ENCODE peak calls at places on chromosomes 13 and 19, in four cellular contexts. T, N, C and E are unnamed samples.

GRCh38 chr13:50085063-50085462 is 69.8 kb downstream of the KCNRG start:
- DNase-seq in N (no peak), T (no peak), C (peak; percentile 42), E (no peak)

GRCh38 chr19:13847033-13847899 is 29.7 kb upstream of the NANOS3 start:
- DNase-seq in T (peak; percentile 88), N (peak; percentile 96), C (peak; percentile 70), E (peak; percentile 93)

GRCh38 chr19:38686530-38686888 is 39.1 kb downstream of the ACTN4 start:
- DNase-seq in C (no peak), N (peak; percentile 48), T (no peak), E (no peak)

GRCh38 chr19:5017235-5017634 is 48.3 kb downstream of the KDM4B start:
- DNase-seq in T (no peak), C (no peak), N (no peak), E (no peak)

GRCh38 chr13:31945202-31945978 is 86.2 kb upstream of the FRY start:
- DNase-seq in N (no peak), C (no peak), T (peak; percentile 31), E (peak; percentile 73)

GRCh38 chr13:30151398-30151797 is 156.0 kb downstream of the KATNAL1 start:
- DNase-seq in T (no peak), C (no peak), N (no peak), E (no peak)

GRCh38 chr19:2381151-2381822 is 21.2 kb downstream of the TMPRSS9 start:
- DNase-seq in C (no peak), T (no peak), N (no peak), E (no peak)

GRCh38 chr13:39110518-39111097 is 72.4 kb downstream of the NHLRC3 start:
- DNase-seq in N (no peak), C (no peak), T (no peak), E (no peak)

GRCh38 chr19:10086032-10086903 is at the start of gene SHFL:
- DNase-seq in N (peak; percentile 84), T (peak; percentile 59), C (peak; percentile 81), E (peak; percentile 82)

GRCh38 chr19:40650749-40651305 is 39.6 kb downstream of the NUMBL start:
- DNase-seq in C (no peak), T (no peak), N (no peak), E (no peak)

GRCh38 chr13:77893066-77893465 is 25.6 kb downstream of the EDNRB start:
- DNase-seq in T (no peak), N (no peak), C (no peak), E (no peak)

GRCh38 chr13:113442354-113442984 is 10.8 kb downstream of the ADPRHL1 start:
- DNase-seq in C (no peak), N (no peak), T (no peak), E (no peak)

GRCh38 chr13:48631441-48631840 is 22.3 kb upstream of the CYSLTR2 start:
- DNase-seq in C (no peak), T (no peak), N (no peak), E (no peak)

GRCh38 chr19:23070353-23070781 is 46.5 kb upstream of the ZNF730 start:
- DNase-seq in T (no peak), C (no peak), N (no peak), E (no peak)

GRCh38 chr13:43963726-43964125 is 84.0 kb downstream of the LACC1 start:
- DNase-seq in T (no peak), C (peak; percentile 2), N (no peak), E (no peak)

GRCh38 chr13:111791131-111791530 is 275.8 kb upstream of the SOX1 start:
- DNase-seq in C (no peak), N (no peak), T (no peak), E (no peak)

GRCh38 chr13:43991773-43992201 is 112.1 kb downstream of the LACC1 start:
- DNase-seq in N (no peak), C (no peak), T (no peak), E (no peak)

GRCh38 chr13:87671031-87671823 is at the start of gene SLITRK5:
- DNase-seq in T (peak; percentile 60), C (peak; percentile 93), N (peak; percentile 65), E (peak; percentile 33)
- H3K27ac ChIP-seq in T (peak within 1 kb of the TSS; percentile 83), C (peak within 1 kb of the TSS; percentile 91), N (no peak within 1 kb of the TSS), E (no peak within 1 kb of the TSS)

DNA sequence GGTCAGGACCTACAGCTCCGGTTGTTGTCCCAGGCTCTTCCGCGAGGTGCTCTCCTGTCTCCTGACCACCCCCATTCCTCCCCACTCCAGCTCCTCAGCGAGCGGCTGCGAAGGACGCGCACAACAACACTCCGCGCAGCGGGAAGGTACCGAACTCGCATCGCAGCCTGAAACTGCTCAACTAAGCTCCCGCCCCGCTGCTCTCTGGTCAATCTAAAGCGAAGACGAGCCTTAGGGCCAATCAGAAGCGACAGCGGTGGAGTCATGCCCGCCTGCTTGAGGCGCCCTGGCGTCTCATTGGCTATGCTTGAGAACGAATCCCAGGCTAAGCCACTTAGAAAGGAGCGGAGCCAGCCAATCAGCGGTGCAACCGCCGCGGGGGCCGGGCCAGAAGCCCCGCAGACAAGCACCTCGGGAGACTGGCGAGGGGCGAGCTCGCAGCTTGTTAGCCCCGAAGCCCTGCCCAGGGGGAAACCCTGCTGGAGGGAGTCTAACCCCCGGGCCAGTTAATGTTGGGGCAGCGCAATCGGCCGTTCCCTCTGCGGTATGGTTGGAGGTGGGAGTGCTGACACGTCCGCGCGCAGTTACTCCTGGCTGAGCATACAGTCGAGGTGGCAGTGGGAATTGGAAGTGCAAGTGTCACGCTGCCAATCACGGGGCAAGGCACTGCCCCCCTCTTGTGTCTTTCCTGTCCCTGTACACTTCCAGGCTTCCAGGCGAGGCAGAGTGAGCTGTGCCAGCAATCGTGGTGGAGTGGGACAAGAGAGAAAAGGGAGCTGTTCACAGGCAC is 1.9 kb upstream of the ZBTB32 start:
- DNase-seq in T (peak; percentile 87), N (peak; percentile 89), C (peak; percentile 99), E (peak; percentile 99)
- TF ChIP-seq CTCF in T (no peak), N (no peak), C (no peak), E (no peak)

GRCh38 chr13:110495376-110495775 is 66.1 kb downstream of the RAB20 start:
- DNase-seq in N (no peak), T (no peak), C (no peak), E (no peak)

GRCh38 chr13:110491869-110492268 is 69.7 kb downstream of the RAB20 start:
- DNase-seq in N (no peak), C (no peak), T (no peak), E (no peak)

GRCh38 chr13:110493161-110493593 is 68.3 kb downstream of the RAB20 start:
- DNase-seq in N (no peak), C (no peak), T (no peak), E (no peak)

GRCh38 chr13:110492299-110493160 is 69.0 kb downstream of the RAB20 start:
- DNase-seq in N (no peak), C (no peak), T (no peak), E (no peak)

GRCh38 chr13:110493613-110494012 is 67.9 kb downstream of the RAB20 start:
- DNase-seq in C (no peak), T (no peak), N (no peak), E (no peak)
- H3K36me3 ChIP-seq in C (no peaks in the 10 kb centered on the region), T (peaks cover 95% of the 10 kb centered on the region), N (no peaks in the 10 kb centered on the region), E (no peaks in the 10 kb centered on the region)

DNA sequence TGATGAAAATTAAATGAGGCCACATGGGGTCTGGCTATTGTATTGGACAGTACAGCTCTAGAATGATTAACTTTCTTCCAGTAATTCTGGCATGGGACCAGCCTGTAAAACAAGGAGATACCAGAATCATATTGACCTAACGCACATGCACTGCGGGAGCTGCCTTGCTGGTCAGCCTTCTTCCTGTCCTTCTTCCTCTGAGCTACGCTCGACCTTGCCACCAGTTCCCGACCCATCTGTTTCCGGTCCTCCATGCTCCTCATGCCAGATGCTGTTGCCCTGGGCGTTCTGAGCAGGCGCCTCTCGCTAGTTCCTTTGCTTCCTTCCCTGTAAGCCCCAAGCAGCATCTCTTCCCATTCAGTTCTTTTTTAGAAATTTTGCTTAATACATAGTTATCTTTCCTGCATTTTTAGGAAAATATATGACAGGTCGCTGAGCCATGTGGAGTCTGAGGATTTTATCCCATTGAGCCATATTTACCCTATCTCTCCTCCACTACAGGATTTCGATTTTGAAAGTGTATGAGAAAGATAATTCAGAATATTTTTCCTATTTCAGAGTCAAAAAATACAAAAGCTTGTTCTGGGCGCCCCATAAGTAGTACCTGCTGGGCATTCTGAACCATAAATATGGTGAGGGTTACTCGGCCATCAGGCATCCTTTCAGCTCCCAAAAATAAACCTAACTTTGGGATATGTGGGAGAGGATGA is 38.6 kb downstream of the TNFRSF19 start:
- DNase-seq in C (no peak), T (no peak), N (no peak), E (peak; percentile 53)
- H3K27ac ChIP-seq in C (no peak overlapping the region), T (peak overlapping the region; percentile 53), N (no peak overlapping the region), E (peak overlapping the region; percentile 15)

GRCh38 chr13:98480915-98481510 is 95.9 kb downstream of the STK24 start:
- DNase-seq in T (no peak), N (peak; percentile 20), C (peak; percentile 19), E (no peak)

GRCh38 chr13:98481511-98481951 is 95.4 kb downstream of the STK24 start:
- DNase-seq in C (no peak), N (no peak), T (no peak), E (no peak)

GRCh38 chr13:98484289-98485219 is 92.4 kb downstream of the STK24 start:
- DNase-seq in C (no peak), N (peak; percentile 65), T (no peak), E (peak; percentile 84)

GRCh38 chr13:98483636-98484288 is 93.1 kb downstream of the STK24 start:
- DNase-seq in N (no peak), C (no peak), T (no peak), E (no peak)

DNA sequence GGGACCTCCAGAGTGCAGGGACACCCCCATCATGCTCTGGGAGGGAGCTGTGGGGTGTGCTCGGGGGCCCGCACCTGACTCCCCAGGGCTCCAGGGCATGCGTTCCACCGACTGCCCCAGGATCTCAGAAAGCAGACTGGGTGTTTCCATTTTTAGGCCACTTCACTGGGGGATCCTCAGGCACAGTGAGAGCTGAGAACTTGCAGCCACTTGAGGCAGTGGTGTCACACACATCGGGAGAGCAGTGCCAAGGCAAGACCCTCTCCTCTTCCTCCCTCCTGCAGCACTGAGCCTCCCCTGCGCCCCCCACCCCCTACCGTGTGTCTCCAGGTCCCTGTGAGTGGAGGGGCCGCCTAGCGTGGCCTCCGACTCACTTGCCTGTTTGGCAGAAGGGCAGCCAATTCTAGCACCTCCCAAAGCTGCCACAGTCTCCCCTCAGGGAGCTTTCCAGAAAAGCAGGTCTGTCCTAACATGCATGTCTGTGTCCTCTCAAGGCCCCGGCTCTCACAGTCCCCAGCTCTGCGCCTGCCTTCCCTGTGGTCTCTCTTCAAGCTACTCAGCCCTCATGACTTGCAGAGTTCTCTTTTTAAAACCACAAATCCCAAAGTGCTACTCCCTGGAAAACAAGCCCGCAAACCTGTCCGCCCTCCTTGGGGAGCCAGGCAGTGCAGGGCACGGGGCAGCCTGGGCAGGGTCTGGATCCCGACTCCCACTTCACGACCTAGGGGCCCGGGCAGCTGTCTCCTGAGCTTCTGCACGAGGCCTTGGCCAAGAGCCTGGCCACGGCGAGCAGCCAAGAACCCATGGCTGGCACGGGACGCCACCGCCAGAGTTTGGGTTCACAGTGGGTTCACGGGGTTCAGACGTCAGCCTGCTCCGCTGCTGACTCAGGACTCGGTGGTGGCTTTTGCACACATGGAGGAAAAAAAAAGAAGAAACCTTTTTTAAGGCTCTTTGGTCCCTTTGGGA is 94.1 kb downstream of the STK24 start:
- DNase-seq in C (peak; percentile 20), N (no peak), T (peak; percentile 61), E (peak; percentile 72)
- TF ChIP-seq CTCF in C (peak; percentile 47), N (no peak), T (no peak), E (no peak)

DNA sequence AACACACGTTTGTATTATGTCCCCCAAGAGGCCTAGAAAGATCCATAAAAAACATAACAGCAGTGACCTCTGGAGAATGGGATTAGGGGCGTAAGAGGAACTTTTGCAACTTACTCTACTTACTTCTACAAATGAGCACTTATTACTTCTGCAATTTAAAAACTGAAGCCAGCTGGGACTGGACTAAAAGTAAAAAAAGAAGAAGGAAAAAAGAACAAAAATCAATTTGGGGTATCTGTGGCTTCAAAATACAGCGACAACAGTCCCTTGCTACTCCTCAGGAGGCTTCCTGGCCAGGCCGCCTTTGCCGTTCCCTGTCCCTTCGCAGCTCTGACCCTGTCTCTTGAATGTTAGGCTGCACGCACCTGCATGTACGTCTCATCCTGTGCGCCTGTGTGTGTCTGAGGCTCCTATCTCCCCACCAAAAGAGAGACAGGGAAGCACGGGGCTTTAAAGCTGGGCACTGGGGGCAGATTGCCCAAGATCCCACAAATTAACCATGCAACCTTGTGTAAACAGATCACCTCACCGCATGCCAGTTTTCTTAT is 12.1 kb upstream of the FKRP start:
- DNase-seq in C (no peak), T (no peak), N (no peak), E (no peak)
- H3K36me3 ChIP-seq in C (peaks cover 90% of the 10 kb centered on the region), T (peaks cover 85% of the 10 kb centered on the region), N (peaks cover 36% of the 10 kb centered on the region), E (no peaks in the 10 kb centered on the region)